ENCODE peak calls at places on chromosomes 13 and 19, in nine cellular contexts. One of them, this sample, is unnamed.

GRCh38 chr19:42433503-42434260 is 6.5 kb upstream of the LIPE start:
- DNase-seq in NCI-H1417: no peak
- DNase-seq in NCI-H1694 treated with DMSO at 0.1 percent for 48 hours: no peak
- DNase-seq in C1 segment of cervical spinal cord: peak
- DNase-seq in NCI-H1436: no peak
- DNase-seq in fibroblast of mammary gland: peak
- DNase-seq in HS-5: no peak
- DNase-seq in WTC11: peak
- DNase-seq in GOT3: peak
- DNase-seq in this sample: peak

GRCh38 chr13:45367995-45368394 is 27.0 kb upstream of the TPT1 start:
- DNase-seq in fibroblast of mammary gland: no peak
- DNase-seq in NCI-H1694 treated with DMSO at 0.1 percent for 48 hours: no peak
- DNase-seq in C1 segment of cervical spinal cord: no peak
- DNase-seq in GOT3: no peak
- DNase-seq in WTC11: no peak
- DNase-seq in NCI-H1417: no peak
- DNase-seq in HS-5: no peak
- DNase-seq in NCI-H1436: no peak
- DNase-seq in this sample: no peak

GRCh38 chr13:92260363-92260762 is 861.9 kb downstream of the GPC5 start:
- DNase-seq in fibroblast of mammary gland: no peak
- DNase-seq in GOT3: no peak
- DNase-seq in WTC11: no peak
- DNase-seq in NCI-H1417: no peak
- DNase-seq in NCI-H1694 treated with DMSO at 0.1 percent for 48 hours: no peak
- DNase-seq in HS-5: no peak
- DNase-seq in NCI-H1436: no peak
- DNase-seq in C1 segment of cervical spinal cord: no peak
- DNase-seq in this sample: no peak

GRCh38 chr19:8615813-8616596 is 5.5 kb upstream of the ADAMTS10 start:
- DNase-seq in HS-5: no peak
- DNase-seq in GOT3: no peak
- DNase-seq in NCI-H1436: no peak
- DNase-seq in C1 segment of cervical spinal cord: peak
- DNase-seq in fibroblast of mammary gland: peak
- DNase-seq in WTC11: peak
- DNase-seq in NCI-H1417: no peak
- DNase-seq in NCI-H1694 treated with DMSO at 0.1 percent for 48 hours: peak
- DNase-seq in this sample: no peak

GRCh38 chr13:79227418-79227817 is 178.6 kb downstream of the RBM26 start:
- DNase-seq in NCI-H1417: no peak
- DNase-seq in NCI-H1694 treated with DMSO at 0.1 percent for 48 hours: no peak
- DNase-seq in fibroblast of mammary gland: no peak
- DNase-seq in GOT3: no peak
- DNase-seq in HS-5: no peak
- DNase-seq in C1 segment of cervical spinal cord: no peak
- DNase-seq in NCI-H1436: no peak
- DNase-seq in WTC11: no peak
- DNase-seq in this sample: no peak

GRCh38 chr13:114146173-114146572 is 13.8 kb upstream of the RASA3 start:
- DNase-seq in NCI-H1417: no peak
- DNase-seq in GOT3: no peak
- DNase-seq in HS-5: no peak
- DNase-seq in NCI-H1436: no peak
- DNase-seq in C1 segment of cervical spinal cord: no peak
- DNase-seq in WTC11: no peak
- DNase-seq in fibroblast of mammary gland: no peak
- DNase-seq in NCI-H1694 treated with DMSO at 0.1 percent for 48 hours: no peak
- DNase-seq in this sample: no peak

GRCh38 chr19:16207490-16208025 is 9.8 kb downstream of the AP1M1 start:
- DNase-seq in C1 segment of cervical spinal cord: no peak
- DNase-seq in WTC11: peak
- DNase-seq in HS-5: no peak
- DNase-seq in NCI-H1436: no peak
- DNase-seq in NCI-H1417: no peak
- DNase-seq in NCI-H1694 treated with DMSO at 0.1 percent for 48 hours: no peak
- DNase-seq in GOT3: no peak
- DNase-seq in fibroblast of mammary gland: no peak
- DNase-seq in this sample: no peak

GRCh38 chr13:30234763-30235162 is 72.6 kb downstream of the KATNAL1 start:
- DNase-seq in GOT3: no peak
- DNase-seq in WTC11: no peak
- DNase-seq in fibroblast of mammary gland: no peak
- DNase-seq in C1 segment of cervical spinal cord: no peak
- DNase-seq in NCI-H1436: no peak
- DNase-seq in NCI-H1417: no peak
- DNase-seq in NCI-H1694 treated with DMSO at 0.1 percent for 48 hours: no peak
- DNase-seq in HS-5: no peak
- DNase-seq in this sample: no peak

This sample was measured in putamen.